ENCODE peak calls at places on chromosomes 16 and 17, in four cellular contexts. V is H1, Z is HepG2, T is K562. K is an unnamed sample.

GRCh38 chr16:85172465-85173071 is 60.3 kb upstream of the CIBAR2 start:
- DNase-seq in T (peak), Z (peak), V (peak), K (peak)

GRCh38 chr17:13031718-13032350 is 14.0 kb upstream of the ELAC2 start:
- DNase-seq in V (peak), T (peak), Z (peak), K (peak)

GRCh38 chr17:31393749-31394146 is 2.3 kb downstream of the RAB11FIP4 start:
- DNase-seq in V (no peak), Z (no peak), T (no peak), K (no peak)

GRCh38 chr17:319266-319665 is 33.3 kb downstream of the RPH3AL start:
- DNase-seq in T (no peak), Z (no peak), V (no peak), K (no peak)

GRCh38 chr16:21088646-21089538 is 61.8 kb downstream of the DNAH3 start:
- DNase-seq in Z (no peak), T (no peak), V (no peak), K (no peak)

GRCh38 chr17:54559883-54560282 is 340.8 kb upstream of the TOM1L1 start:
- DNase-seq in Z (no peak), T (no peak), V (no peak), K (no peak)

GRCh38 chr17:3036800-3037199 is 26.6 kb downstream of the OR1D5 start:
- DNase-seq in T (no peak), V (no peak), Z (no peak), K (no peak)

GRCh38 chr16:75341934-75342811 is 90.7 kb upstream of the BCAR1 start:
- DNase-seq in V (no peak), T (no peak), Z (no peak), K (no peak)

GRCh38 chr16:65959978-65960377 is 406.5 kb upstream of the CDH5 start:
- DNase-seq in V (no peak), Z (no peak), T (no peak), K (no peak)

GRCh38 chr16:48734220-48734619 is 124.2 kb upstream of the N4BP1 start:
- DNase-seq in Z (no peak), T (no peak), V (no peak), K (no peak)

GRCh38 chr16:50043358-50043757 is 18.3 kb downstream of the CNEP1R1 start:
- DNase-seq in T (no peak), Z (no peak), V (no peak), K (no peak)

GRCh38 chr16:66358231-66358630 is 8.3 kb upstream of the CDH5 start:
- DNase-seq in Z (no peak), T (no peak), V (no peak), K (no peak)

GRCh38 chr17:13346996-13347762 is 254.6 kb downstream of the HS3ST3A1 start:
- DNase-seq in V (no peak), T (no peak), Z (peak), K (peak)

GRCh38 chr16:70553645-70554044 is 30.0 kb downstream of the SF3B3 start:
- DNase-seq in V (no peak), Z (no peak), T (no peak), K (no peak)

GRCh38 chr17:67289174-67289876 is 44.3 kb upstream of the HELZ start:
- DNase-seq in V (no peak), Z (no peak), T (no peak), K (no peak)

GRCh38 chr16:30183961-30184429 is 593 bp downstream of the CORO1A start:
- DNase-seq in Z (no peak), T (peak), V (no peak), K (no peak)

GRCh38 chr17:37494971-37495370 is 5.3 kb downstream of the DUSP14 start:
- DNase-seq in V (no peak), T (no peak), Z (peak), K (no peak)

GRCh38 chr16:4846503-4846900 is 586 bp downstream of the GLYR1 start:
- DNase-seq in V (no peak), T (peak), Z (peak), K (no peak)

GRCh38 chr16:4850211-4850610 is 2.9 kb downstream of the UBN1 start:
- DNase-seq in Z (no peak), T (peak), V (no peak), K (no peak)

GRCh38 chr16:4852221-4852872 is 5.1 kb downstream of the UBN1 start:
- DNase-seq in V (no peak), T (peak), Z (no peak), K (peak)

GRCh38 chr16:4846901-4847773 is at the start of the genes GLYR1 and UBN1:
- DNase-seq in V (peak), T (peak), Z (peak), K (peak)

DNA sequence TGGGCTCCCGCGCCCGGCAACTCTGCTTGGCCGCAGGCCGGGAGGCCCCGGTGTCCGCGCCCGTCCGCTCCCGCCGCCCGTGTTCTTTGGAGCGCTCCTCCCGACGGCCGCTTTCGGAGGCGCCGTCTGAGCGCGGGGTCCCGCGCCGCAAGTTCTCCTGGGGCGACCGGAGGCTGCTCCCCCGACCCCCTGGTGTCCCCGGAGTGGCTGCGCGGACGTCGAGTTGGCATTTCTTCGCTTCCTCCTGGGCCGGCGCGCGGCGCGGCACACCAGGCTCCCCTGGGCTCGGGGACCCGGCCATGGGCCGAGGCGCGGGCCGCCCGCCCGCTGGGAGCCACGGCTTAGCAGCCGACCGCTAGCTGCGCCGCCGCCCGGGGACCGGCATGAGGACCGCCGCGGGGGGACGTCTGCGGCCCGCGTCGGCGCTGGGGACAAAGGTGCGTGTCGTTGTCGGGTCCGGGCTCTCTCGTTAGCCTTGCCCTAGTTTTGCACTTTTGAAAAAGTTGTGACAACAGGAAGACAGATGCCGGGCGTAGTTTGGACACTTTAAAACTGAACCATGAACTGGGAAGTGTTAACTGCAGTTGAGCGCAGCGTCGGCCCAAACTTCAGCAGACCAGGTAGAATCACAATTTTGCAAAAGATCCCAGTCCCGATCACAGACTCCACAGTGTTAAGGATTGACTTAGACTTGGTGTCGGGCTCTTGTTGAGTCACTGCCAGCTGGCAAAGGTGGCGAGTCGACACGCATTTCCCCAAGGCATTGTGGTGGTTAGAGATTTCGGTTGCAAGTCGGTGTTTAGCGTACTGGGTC is 700 bp downstream of the UBN1 start:
- DNase-seq in Z (peak), V (no peak), T (peak), K (peak)
- TF ChIP-seq CTCF in Z (no peak), V (no peak), T (no peak), K (no peak)

GRCh38 chr16:86740817-86741799 is 162.8 kb downstream of the FOXL1 start:
- DNase-seq in T (no peak), Z (peak), V (no peak), K (peak)
- TF ChIP-seq PHF8 in T (no peak), Z (no peak), V (no peak), K (no peak)

GRCh38 chr16:11915644-11916523 is at the start of gene GSPT1:
- DNase-seq in Z (peak), V (peak), T (peak), K (peak)
- TF ChIP-seq CTCF in Z (peak), V (no peak), T (peak), K (no peak)

GRCh38 chr16:53094013-53094630 is 39.3 kb downstream of the CHD9 start:
- DNase-seq in T (peak), V (no peak), Z (no peak), K (peak)
- TF ChIP-seq PHF8 in T (no peak), V (no peak), Z (no peak), K (no peak)

DNA sequence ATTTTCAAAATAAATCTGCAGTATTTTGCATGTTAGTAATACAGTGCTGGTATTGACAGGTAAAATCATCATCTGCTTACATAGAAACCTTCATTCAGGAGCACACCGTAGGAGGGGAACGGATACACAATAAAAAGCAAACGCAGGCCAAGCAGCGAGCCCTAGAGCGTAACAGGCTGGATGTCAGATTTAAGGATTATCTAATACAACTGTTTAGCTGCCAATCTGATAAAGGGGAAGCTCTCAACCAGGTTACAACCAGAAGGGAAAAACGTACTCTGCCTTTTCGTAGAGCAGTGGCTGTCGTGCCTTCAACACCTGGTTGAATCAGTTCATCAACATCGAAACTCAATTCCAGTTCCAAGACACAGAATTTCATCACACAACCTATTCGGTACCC is 16.4 kb upstream of the CUEDC1 start:
- DNase-seq in V (no peak), T (no peak), Z (no peak), K (no peak)
- TF ChIP-seq CTCF in V (no peak), T (no peak), Z (no peak), K (no peak)

GRCh38 chr17:82164853-82165252 is 47.8 kb downstream of the CCDC57 start:
- DNase-seq in Z (no peak), T (no peak), V (no peak), K (no peak)
- TF ChIP-seq PHF8 in Z (no peak), T (no peak), V (no peak), K (no peak)

DNA sequence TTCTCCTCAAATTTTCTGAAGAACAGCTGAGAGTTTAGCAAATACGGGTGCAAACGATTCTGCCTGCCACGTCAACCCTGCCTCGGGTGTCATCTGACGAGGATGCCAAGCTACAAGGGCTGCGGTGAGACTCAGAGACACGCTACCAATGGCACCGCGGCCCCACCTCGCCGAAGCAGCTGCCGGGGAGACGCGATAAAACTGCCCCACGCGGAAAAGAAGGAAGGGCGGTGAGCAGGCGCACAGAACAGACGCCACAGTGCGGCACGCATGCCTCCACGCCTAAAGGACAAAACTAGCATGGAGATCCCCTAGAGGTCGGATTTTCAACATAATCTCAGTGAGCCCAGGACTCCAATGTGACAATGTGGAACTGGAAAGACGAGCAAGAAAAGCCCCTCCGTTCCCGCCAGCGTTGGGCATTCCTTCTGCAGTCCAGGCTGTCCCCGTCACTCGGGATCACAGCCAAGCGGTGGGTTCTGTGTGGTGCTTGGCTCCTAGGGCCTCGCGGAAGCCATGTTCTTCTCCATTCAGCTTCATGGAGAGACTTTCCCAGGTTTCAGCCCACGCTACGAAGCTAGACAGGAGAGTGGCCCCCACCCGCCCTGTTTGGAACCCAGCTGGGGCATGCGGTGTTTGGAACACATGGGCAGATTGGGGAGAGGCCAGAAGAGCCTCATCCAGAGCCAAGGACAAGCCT is 5.9 kb downstream of the LMF1 start:
- DNase-seq in Z (no peak), T (no peak), V (no peak), K (no peak)
- TF ChIP-seq CTCF in Z (no peak), T (no peak), V (no peak), K (no peak)

GRCh38 chr16:25895371-25895770 is 203.6 kb downstream of the HS3ST4 start:
- DNase-seq in T (no peak), V (no peak), Z (no peak), K (no peak)

GRCh38 chr16:25897677-25898076 is 205.9 kb downstream of the HS3ST4 start:
- DNase-seq in T (no peak), V (no peak), Z (no peak), K (no peak)

GRCh38 chr16:25893332-25893731 is 201.6 kb downstream of the HS3ST4 start:
- DNase-seq in T (peak), V (no peak), Z (no peak), K (no peak)

DNA sequence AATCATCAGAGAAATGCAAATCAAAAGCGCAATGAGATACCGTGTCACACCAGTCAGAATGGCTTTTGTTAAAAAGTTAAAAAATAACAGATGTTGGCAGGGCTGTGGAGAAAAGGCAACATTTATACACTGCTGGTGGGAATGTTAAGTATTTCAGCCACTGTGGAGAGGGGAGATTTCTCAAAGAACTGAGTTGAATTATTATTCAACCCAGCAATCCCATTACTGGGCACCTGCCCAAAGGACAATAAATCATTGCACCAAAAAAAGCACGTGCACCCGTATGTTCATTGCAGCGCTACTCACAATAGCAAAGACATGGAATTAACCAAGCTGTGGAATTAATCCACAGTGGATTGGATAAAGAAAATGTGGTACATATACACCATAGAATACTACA is 204.7 kb downstream of the HS3ST4 start:
- DNase-seq in T (no peak), Z (no peak), V (no peak), K (no peak)
- TF ChIP-seq PHF8 in T (no peak), Z (no peak), V (no peak), K (no peak)

DNA sequence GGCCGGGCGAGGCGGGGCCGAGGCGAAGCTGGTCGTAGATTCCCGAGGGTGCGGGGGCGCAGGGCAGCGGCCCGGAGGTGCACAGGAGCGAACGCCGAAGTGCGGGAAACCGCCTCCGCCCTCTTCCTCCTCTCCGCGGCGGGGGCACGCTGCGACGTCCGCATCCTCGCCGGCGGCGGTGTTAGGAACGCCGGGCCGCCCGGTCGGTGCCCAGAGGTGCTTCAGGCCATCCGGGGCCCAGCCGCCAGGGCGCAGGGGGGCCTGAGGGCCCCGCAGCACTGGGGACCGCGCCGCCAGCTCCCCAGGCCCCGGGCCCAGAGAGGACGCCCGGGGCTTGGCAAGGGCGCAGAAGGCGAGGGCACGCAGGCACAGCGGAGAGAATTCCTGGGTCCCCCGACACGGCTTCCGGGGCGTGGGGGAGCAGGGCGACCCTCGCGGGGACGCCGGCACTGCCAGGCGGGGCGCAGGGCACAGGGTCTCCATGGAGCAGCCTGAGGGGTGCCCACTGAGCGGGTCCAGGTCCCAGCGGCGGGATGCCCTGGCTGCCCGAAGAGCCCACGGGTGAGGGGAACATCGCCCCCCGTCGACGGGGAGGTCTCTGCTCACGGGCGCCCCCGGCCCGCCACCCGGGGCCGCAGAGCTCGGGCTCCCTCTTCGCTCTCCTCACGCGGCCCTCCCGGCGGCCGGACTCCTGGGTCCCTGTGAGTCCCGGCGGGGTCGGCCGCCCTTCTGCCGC is 576 bp downstream of the EPOP start:
- DNase-seq in Z (no peak), V (peak), T (no peak), K (peak)
- TF ChIP-seq CTCF in Z (peak), V (no peak), T (peak), K (peak)

GRCh38 chr16:68739964-68740627 is 3.0 kb downstream of the CDH1 start:
- DNase-seq in V (no peak), Z (peak), T (no peak), K (peak)
- TF ChIP-seq PHF8 in V (no peak), Z (no peak), T (no peak), K (no peak)

K was measured in A549.